ENCODE peak calls at places on chromosomes 3 and 15, in nine cellular contexts. R is Right ventricle myocardium superior; V is brain microvascular endothelial cell; T is stomach; P is stimulated activated CD8-positive, alpha-beta memory T cell treated with anti-CD3 and anti-CD28 coated beads, Interleukin-2, amount 100 ng/mL, for 48 hours; K is cardiac fibroblast; J is cardiac muscle cell; C is hypothalamus; Q is activated T-helper 1 cell treated with Interleukin-2 at 50 U/mL for 16 hours. S is an unnamed sample.

GRCh38 chr3:108312656-108313055 is 16.3 kb downstream of the HHLA2 start:
- DNase-seq in R (no peak), C (no peak), J (peak), T (no peak), Q (no peak), V (no peak), K (peak), P (no peak), S (no peak)

GRCh38 chr15:78921940-78922339 is 22.9 kb downstream of the CTSH start:
- DNase-seq in R (no peak), C (no peak), T (no peak), V (no peak), K (no peak), J (no peak), Q (no peak), P (no peak), S (no peak)

GRCh38 chr3:58647661-58648141 is 18.9 kb downstream of the FAM3D start:
- DNase-seq in K (peak), V (no peak), P (no peak), T (peak), J (peak), Q (no peak), C (no peak), R (no peak), S (no peak)

GRCh38 chr3:189841474-189842205 is 210.5 kb downstream of the TP63 start:
- DNase-seq in C (no peak), P (no peak), Q (no peak), K (no peak), V (peak), J (no peak), T (no peak), R (no peak), S (no peak)

GRCh38 chr3:189316296-189317019 is 144.7 kb downstream of the TPRG1 start:
- DNase-seq in C (no peak), T (peak), P (no peak), J (no peak), R (no peak), Q (no peak), K (no peak), V (no peak), S (no peak)

GRCh38 chr3:132210476-132211346 is 106.5 kb upstream of the ACP3 start:
- DNase-seq in Q (no peak), C (no peak), J (no peak), K (no peak), V (no peak), T (peak), P (peak), R (no peak), S (no peak)

GRCh38 chr3:53044371-53045106 is 1.3 kb downstream of the SFMBT1 start:
- DNase-seq in V (peak), P (no peak), Q (peak), J (peak), T (peak), C (peak), R (peak), K (peak), S (peak)

GRCh38 chr15:76200641-76201105 is 110.6 kb downstream of the ETFA start:
- DNase-seq in R (no peak), V (no peak), Q (no peak), P (no peak), T (peak), K (no peak), C (no peak), J (no peak), S (peak)

GRCh38 chr3:46923559-46924350 is 46.2 kb downstream of the PTH1R start:
- DNase-seq in J (peak), P (no peak), C (no peak), Q (no peak), R (peak), K (peak), T (peak), V (no peak), S (no peak)

GRCh38 chr3:58585005-58585786 is 8.0 kb upstream of the FAM107A start:
- DNase-seq in Q (peak), V (peak), K (peak), P (peak), C (peak), T (peak), R (peak), J (peak), S (peak)

GRCh38 chr15:60912984-60913697 is 316.0 kb downstream of the RORA start:
- DNase-seq in C (no peak), Q (no peak), P (no peak), V (no peak), K (peak), R (no peak), T (peak), J (peak), S (no peak)

GRCh38 chr15:98824595-98824994 is 176.3 kb downstream of the IGF1R start:
- DNase-seq in R (no peak), P (no peak), C (no peak), V (no peak), J (no peak), K (no peak), Q (no peak), T (no peak), S (no peak)

GRCh38 chr3:43497405-43497804 is 124.4 kb downstream of the ANO10 start:
- DNase-seq in V (no peak), T (no peak), J (no peak), C (no peak), R (no peak), Q (no peak), P (no peak), K (no peak), S (no peak)

GRCh38 chr15:56739964-56740640 is 6.8 kb upstream of the ZNF280D start:
- DNase-seq in P (no peak), K (no peak), R (no peak), T (no peak), J (no peak), V (no peak), Q (no peak), C (no peak), S (no peak)

GRCh38 chr15:83498374-83498773 is 51.2 kb downstream of the SH3GL3 start:
- DNase-seq in R (no peak), K (no peak), Q (no peak), V (no peak), T (no peak), J (no peak), P (no peak), C (no peak), S (no peak)

GRCh38 chr15:69126054-69126469 is 34.4 kb upstream of the GLCE start:
- DNase-seq in R (no peak), P (no peak), Q (no peak), T (no peak), V (peak), C (no peak), K (peak), J (peak), S (no peak)

GRCh38 chr3:141285570-141285969 is 53.9 kb downstream of the PXYLP1 start:
- DNase-seq in K (no peak), V (no peak), T (no peak), P (no peak), R (no peak), J (no peak), C (no peak), Q (no peak), S (no peak)

GRCh38 chr3:71090207-71090606 is 493.3 kb downstream of the FOXP1 start:
- DNase-seq in Q (no peak), J (no peak), V (no peak), P (no peak), T (no peak), K (no peak), C (no peak), R (no peak), S (no peak)

GRCh38 chr15:52551762-52552161 is 17.1 kb downstream of the ARPP19 start:
- DNase-seq in V (no peak), C (no peak), Q (no peak), P (no peak), R (no peak), J (no peak), K (no peak), T (no peak), S (no peak)

GRCh38 chr3:127775398-127776109 is 46.8 kb downstream of the MGLL start:
- DNase-seq in P (no peak), V (peak), T (no peak), J (peak), Q (no peak), C (no peak), R (peak), K (peak), S (no peak)

GRCh38 chr3:172270767-172271166 is 177.5 kb downstream of the GHSR start:
- DNase-seq in Q (no peak), J (no peak), V (no peak), P (no peak), C (no peak), T (no peak), K (no peak), R (no peak), S (no peak)

GRCh38 chr3:117751691-117752090 is 1042.1 kb downstream of the TUSC7 start:
- DNase-seq in C (no peak), J (no peak), T (no peak), V (no peak), Q (no peak), R (no peak), P (no peak), K (no peak), S (no peak)

GRCh38 chr3:13475871-13476590 is 4.1 kb upstream of the HDAC11 start:
- DNase-seq in V (no peak), K (no peak), P (no peak), C (no peak), R (no peak), J (no peak), T (no peak), Q (no peak), S (no peak)

GRCh38 chr3:34238407-34238806 is 440.0 kb downstream of the PDCD6IP start:
- DNase-seq in T (no peak), P (no peak), V (no peak), C (no peak), Q (no peak), K (no peak), J (no peak), R (no peak), S (no peak)

GRCh38 chr3:142501004-142501926 is 53.4 kb upstream of the XRN1 start:
- DNase-seq in T (no peak), V (peak), Q (no peak), P (no peak), C (no peak), K (peak), J (peak), R (no peak), S (no peak)

GRCh38 chr3:113968986-113969385 is 21.2 kb downstream of the ZDHHC23 start:
- DNase-seq in T (no peak), Q (no peak), C (no peak), J (peak), V (no peak), P (no peak), K (peak), R (no peak), S (no peak)

GRCh38 chr3:98811048-98811447 is 47.9 kb downstream of the ST3GAL6 start:
- DNase-seq in P (no peak), V (no peak), J (peak), Q (no peak), T (no peak), R (no peak), K (no peak), C (no peak), S (no peak)

GRCh38 chr15:99181544-99181943 is 67.8 kb downstream of the TTC23 start:
- DNase-seq in Q (no peak), T (no peak), J (peak), P (no peak), K (peak), V (peak), R (peak), C (no peak), S (no peak)

GRCh38 chr3:153182894-153183293 is 20.9 kb downstream of the RAP2B start:
- DNase-seq in P (no peak), V (no peak), C (no peak), T (no peak), Q (no peak), K (no peak), J (no peak), R (no peak), S (no peak)

GRCh38 chr15:43268111-43269105 is 1.7 kb upstream of the TGM5 start:
- DNase-seq in J (peak), Q (no peak), V (no peak), P (no peak), T (no peak), C (no peak), R (no peak), K (peak), S (no peak)

S was measured in activated effector memory CD4-positive, alpha-beta T cell treated with anti-CD3 and anti-CD28 coated beads, Interleukin-2, amount 50 U/mL, for 16 hours.